ENCODE peak calls at places on chromosomes 7 and 10, in nine cellular contexts. F is heart left ventricle, Y is uterus, O is adrenal gland, H is transverse colon, A is A549, P is prostate gland, X is K562, Z is GM12878. B is an unnamed sample. For H3K4me1, the result is how much of the 10 kb centered on the place peaks cover.

GRCh38 chr7:34486371-34486770 is 171.6 kb upstream of the NPSR1 start:
- DNase-seq in F (no peak), Y (no peak), O (no peak), H (no peak), A (no peak), P (peak), X (no peak), Z (no peak), B (no peak)

GRCh38 chr7:100897111-100897608 is 1.5 kb upstream of the ACHE start:
- DNase-seq in F (peak), Y (peak), O (peak), H (peak), A (no peak), P (peak), X (peak), Z (no peak), B (no peak)

GRCh38 chr7:28988818-28989595 is 30.9 kb upstream of the TRIL start:
- DNase-seq in F (peak), Y (peak), O (peak), H (peak), A (no peak), P (no peak), X (no peak), Z (no peak), B (peak)

GRCh38 chr7:38428040-38428439 is 154.6 kb upstream of the TARP start:
- DNase-seq in F (peak), Y (peak), O (no peak), H (no peak), A (no peak), P (no peak), X (no peak), Z (no peak), B (no peak)

GRCh38 chr7:155198901-155199845 is 98.5 kb upstream of the INSIG1 start:
- DNase-seq in F (no peak), Y (no peak), O (peak), H (no peak), A (peak), P (no peak), X (no peak), Z (no peak), B (no peak)

GRCh38 chr10:971150-971542 is 17.1 kb upstream of the GTPBP4 start:
- DNase-seq in F (peak), Y (no peak), O (peak), H (no peak), A (no peak), P (no peak), X (no peak), Z (no peak), B (peak)

GRCh38 chr7:76149847-76150691 is 51.6 kb upstream of the SRRM3 start:
- DNase-seq in F (peak), Y (no peak), O (no peak), H (no peak), A (no peak), P (no peak), X (no peak), Z (no peak), B (no peak)

GRCh38 chr7:139495726-139496125 is 12.3 kb upstream of the KLRG2 start:
- DNase-seq in F (no peak), Y (no peak), O (no peak), H (no peak), A (no peak), P (no peak), X (no peak), Z (no peak), B (no peak)

GRCh38 chr7:82598958-82599357 is 155.4 kb upstream of the CACNA2D1 start:
- DNase-seq in F (no peak), Y (no peak), O (no peak), H (no peak), A (no peak), P (no peak), X (no peak), Z (no peak), B (no peak)

DNA sequence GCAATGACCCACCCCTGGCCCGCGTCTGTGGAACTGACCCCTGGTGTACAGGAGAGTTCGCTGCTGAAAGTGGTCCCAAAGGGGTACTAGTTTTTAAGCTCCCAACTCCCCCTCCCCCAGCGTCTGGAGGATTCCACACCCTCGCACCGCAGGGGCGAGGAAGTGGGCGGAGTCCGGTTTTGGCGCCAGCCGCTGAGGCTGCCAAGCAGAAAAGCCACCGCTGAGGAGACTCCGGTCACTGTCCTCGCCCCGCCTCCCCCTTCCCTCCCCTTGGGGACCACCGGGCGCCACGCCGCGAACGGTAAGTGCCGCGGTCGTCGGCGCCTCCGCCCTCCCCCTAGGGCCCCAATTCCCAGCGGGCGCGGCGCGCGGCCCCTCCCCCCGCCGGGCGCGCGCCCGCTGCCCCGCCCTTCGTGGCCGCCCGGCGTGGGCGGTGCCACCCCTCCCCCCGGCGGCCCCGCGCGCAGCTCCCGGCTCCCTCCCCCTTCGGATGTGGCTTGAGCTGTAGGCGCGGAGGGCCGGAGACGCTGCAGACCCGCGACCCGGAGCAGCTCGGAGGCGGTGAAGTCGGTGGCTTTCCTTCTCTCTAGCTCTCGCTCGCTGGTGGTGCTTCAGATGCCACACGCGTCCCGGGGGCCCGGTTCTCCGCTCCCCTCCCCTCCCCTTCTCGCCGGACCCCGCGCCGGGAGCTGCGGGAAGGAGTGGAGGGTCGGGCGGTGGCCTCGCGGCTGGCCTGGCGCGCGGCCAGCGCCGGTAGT is at the start of gene CBX3:
- DNase-seq in F (peak), Y (peak), O (peak), H (peak), A (peak), P (peak), X (peak), Z (peak), B (peak)
- TF ChIP-seq POLR2A in F (peak), Y (peak), O (peak), H (peak), A (peak), P (peak), X (peak), Z (peak), B (peak)

GRCh38 chr10:76248781-76249180 is 817.4 kb downstream of the LRMDA start:
- DNase-seq in F (no peak), Y (no peak), O (no peak), H (no peak), A (no peak), P (no peak), X (no peak), Z (no peak), B (no peak)

GRCh38 chr10:76257816-76258215 is 826.4 kb downstream of the LRMDA start:
- DNase-seq in F (no peak), Y (no peak), O (no peak), H (no peak), A (no peak), P (no peak), X (no peak), Z (no peak), B (no peak)

GRCh38 chr10:76251773-76252617 is 820.6 kb downstream of the LRMDA start:
- DNase-seq in F (peak), Y (peak), O (peak), H (peak), A (no peak), P (peak), X (no peak), Z (no peak), B (peak)

GRCh38 chr10:76255241-76255640 is 823.8 kb downstream of the LRMDA start:
- DNase-seq in F (no peak), Y (no peak), O (no peak), H (no peak), A (no peak), P (no peak), X (no peak), Z (no peak), B (no peak)

GRCh38 chr10:76252733-76253132 is 821.3 kb downstream of the LRMDA start:
- DNase-seq in F (no peak), Y (peak), O (no peak), H (no peak), A (no peak), P (no peak), X (no peak), Z (no peak), B (peak)
- H3K27ac ChIP-seq in F (no peak), Y (peak), O (peak), H (peak), A (no peak), P (no peak), X (no peak), Z (no peak), B (peak)

GRCh38 chr7:98286093-98286525 is 4.6 kb downstream of the BRI3 start:
- DNase-seq in F (peak), Y (peak), O (peak), H (peak), A (no peak), P (no peak), X (peak), Z (no peak), B (peak)

GRCh38 chr7:98283887-98284222 is 2.4 kb downstream of the BRI3 start:
- DNase-seq in F (no peak), Y (no peak), O (no peak), H (no peak), A (no peak), P (no peak), X (no peak), Z (no peak), B (no peak)

GRCh38 chr7:98285132-98286092 is 3.9 kb downstream of the BRI3 start:
- DNase-seq in F (no peak), Y (no peak), O (no peak), H (no peak), A (no peak), P (no peak), X (no peak), Z (no peak), B (no peak)

GRCh38 chr7:98283127-98283886 is 1.8 kb downstream of the BRI3 start:
- DNase-seq in F (peak), Y (peak), O (peak), H (peak), A (no peak), P (no peak), X (no peak), Z (no peak), B (peak)

GRCh38 chr7:98284335-98285036 is 3.0 kb downstream of the BRI3 start:
- DNase-seq in F (peak), Y (peak), O (peak), H (peak), A (no peak), P (peak), X (no peak), Z (no peak), B (peak)
- H3K4me1 ChIP-seq in F (half or more), Y (under half), O (half or more), H (half or more), A (half or more), P (under half), X (under half), Z (under half), B (half or more)

GRCh38 chr10:30434273-30435067 is 486 bp downstream of the MAP3K8 start:
- DNase-seq in F (peak), Y (peak), O (peak), H (peak), A (peak), P (peak), X (peak), Z (no peak), B (peak)
- TF ChIP-seq POLR2A in F (peak), Y (peak), O (peak), H (peak), A (peak), P (peak), X (peak), Z (peak), B (peak)

GRCh38 chr7:135152447-135152846 is 4.6 kb downstream of the TMEM140 start:
- DNase-seq in F (no peak), Y (no peak), O (no peak), H (no peak), A (no peak), P (no peak), X (no peak), Z (no peak), B (no peak)

GRCh38 chr7:135154734-135155133 is 6.9 kb downstream of the TMEM140 start:
- DNase-seq in F (no peak), Y (no peak), O (no peak), H (no peak), A (no peak), P (no peak), X (no peak), Z (no peak), B (no peak)

GRCh38 chr7:135147899-135148721 is at the start of gene TMEM140:
- DNase-seq in F (no peak), Y (no peak), O (peak), H (peak), A (no peak), P (peak), X (no peak), Z (peak), B (no peak)

GRCh38 chr7:135150072-135150782 is 2.4 kb downstream of the TMEM140 start:
- DNase-seq in F (no peak), Y (no peak), O (no peak), H (no peak), A (no peak), P (no peak), X (no peak), Z (no peak), B (no peak)

DNA sequence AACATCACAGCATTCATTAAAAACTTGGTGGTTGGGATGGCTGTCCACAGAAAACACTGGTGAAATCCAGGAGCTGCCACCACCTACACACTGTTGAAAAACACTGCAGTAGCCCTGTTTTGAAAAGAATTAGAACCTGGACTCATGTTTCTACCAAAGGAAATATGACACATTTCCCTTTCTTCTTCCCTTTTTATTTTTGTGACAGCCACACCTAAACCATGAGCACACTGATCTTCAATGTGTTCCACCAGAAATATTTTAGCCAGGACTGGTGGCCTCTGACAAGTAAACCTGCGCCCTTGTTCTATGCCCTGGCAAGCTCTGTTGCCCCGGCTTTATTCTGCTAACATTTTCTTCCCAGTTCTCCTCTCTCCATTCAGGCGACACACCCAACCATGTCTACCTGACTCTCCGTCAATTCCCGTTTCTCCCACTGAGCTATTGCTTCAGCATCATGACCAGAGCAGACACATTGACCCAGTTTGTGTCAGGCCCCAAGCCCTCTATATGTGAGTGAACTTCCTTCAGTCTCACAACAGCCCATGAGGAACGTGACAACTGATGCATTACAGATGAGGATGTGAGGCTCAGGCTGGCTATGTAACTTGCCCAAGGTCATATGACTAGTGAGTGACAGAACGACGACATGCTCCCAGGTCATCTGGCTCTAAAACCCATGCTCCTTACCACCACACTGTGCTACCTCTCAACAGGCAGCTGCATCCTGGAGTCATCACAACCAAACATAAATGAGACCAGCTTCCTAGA is 3.5 kb downstream of the TMEM140 start:
- DNase-seq in F (no peak), Y (no peak), O (peak), H (no peak), A (no peak), P (no peak), X (no peak), Z (no peak), B (no peak)
- H3K27ac ChIP-seq in F (peak), Y (no peak), O (peak), H (peak), A (no peak), P (no peak), X (no peak), Z (peak), B (peak)

GRCh38 chr10:28569506-28570159 is 36.7 kb downstream of the WAC start:
- DNase-seq in F (no peak), Y (no peak), O (no peak), H (no peak), A (no peak), P (no peak), X (peak), Z (no peak), B (no peak)
- H3K4me1 ChIP-seq in F (half or more), Y (under half), O (half or more), H (under half), A (under half), P (under half), X (under half), Z (under half), B (half or more)

GRCh38 chr7:102973096-102973802 is 60.4 kb downstream of the LRRC17 start:
- DNase-seq in F (no peak), Y (no peak), O (peak), H (no peak), A (no peak), P (no peak), X (peak), Z (no peak), B (no peak)
- TF ChIP-seq POLR2A in F (no peak), Y (no peak), O (no peak), H (no peak), A (no peak), P (no peak), X (peak), Z (no peak), B (no peak)

GRCh38 chr7:70068531-70068930 is 470.3 kb downstream of the AUTS2 start:
- DNase-seq in F (no peak), Y (no peak), O (no peak), H (no peak), A (no peak), P (no peak), X (no peak), Z (no peak), B (no peak)

GRCh38 chr7:70069977-70070376 is 471.7 kb downstream of the AUTS2 start:
- DNase-seq in F (no peak), Y (no peak), O (no peak), H (no peak), A (no peak), P (no peak), X (no peak), Z (peak), B (no peak)

GRCh38 chr7:70072220-70072619 is 473.9 kb downstream of the AUTS2 start:
- DNase-seq in F (no peak), Y (no peak), O (peak), H (no peak), A (no peak), P (no peak), X (no peak), Z (no peak), B (no peak)

GRCh38 chr7:70076325-70076724 is 478.1 kb downstream of the AUTS2 start:
- DNase-seq in F (no peak), Y (no peak), O (no peak), H (no peak), A (no peak), P (no peak), X (no peak), Z (no peak), B (no peak)

GRCh38 chr7:70071786-70072185 is 473.5 kb downstream of the AUTS2 start:
- DNase-seq in F (no peak), Y (no peak), O (no peak), H (no peak), A (no peak), P (no peak), X (no peak), Z (no peak), B (no peak)
- H3K27ac ChIP-seq in F (no peak), Y (no peak), O (peak), H (peak), A (no peak), P (no peak), X (no peak), Z (no peak), B (no peak)